ENCODE peak calls at places on chromosomes 11 and 22, in seven cellular contexts. M, A, N, G, F, Y and C are unnamed samples. For H3K9me3, the result is how much of the 10 kb centered on the place peaks cover.

GRCh38 chr22:20261848-20262581 is 6.1 kb downstream of the RTN4R start:
- DNase-seq in M (no peak), A (no peak), N (no peak), G (no peak), F (no peak), Y (no peak), C (no peak)

GRCh38 chr11:57174656-57175055 is 7.1 kb upstream of the LRRC55 start:
- DNase-seq in M (no peak), A (no peak), N (no peak), G (no peak), F (no peak), Y (no peak), C (no peak)

GRCh38 chr11:13694115-13694514 is 25.6 kb downstream of the FAR1 start:
- DNase-seq in M (no peak), A (no peak), N (no peak), G (no peak), F (no peak), Y (no peak), C (no peak)

GRCh38 chr22:49871482-49871881 is 17.8 kb downstream of the ZBED4 start:
- DNase-seq in M (no peak), A (no peak), N (peak), G (no peak), F (no peak), Y (no peak), C (no peak)

GRCh38 chr22:24725736-24726135 is 48.8 kb downstream of the PIWIL3 start:
- DNase-seq in M (no peak), A (no peak), N (no peak), G (no peak), F (no peak), Y (no peak), C (no peak)

GRCh38 chr11:126718319-126718718 is 282.3 kb downstream of the KIRREL3 start:
- DNase-seq in M (no peak), A (peak), N (no peak), G (no peak), F (no peak), Y (no peak), C (no peak)

GRCh38 chr11:12547953-12548650 is 126.1 kb upstream of the TEAD1 start:
- DNase-seq in M (no peak), A (no peak), N (no peak), G (no peak), F (no peak), Y (no peak), C (no peak)

GRCh38 chr11:2779981-2780849 is 80.4 kb upstream of the KCNQ1OT1 start:
- DNase-seq in M (peak), A (no peak), N (peak), G (peak), F (peak), Y (peak), C (peak)

GRCh38 chr11:68049509-68050370 is 10.9 kb downstream of the TCIRG1 start:
- DNase-seq in M (peak), A (no peak), N (no peak), G (no peak), F (no peak), Y (no peak), C (no peak)

GRCh38 chr11:104051806-104052205 is 15.4 kb downstream of the DDI1 start:
- DNase-seq in M (no peak), A (peak), N (no peak), G (no peak), F (no peak), Y (no peak), C (no peak)

GRCh38 chr11:46865340-46865739 is 19.3 kb upstream of the CKAP5 start:
- DNase-seq in M (no peak), A (peak), N (peak), G (no peak), F (no peak), Y (no peak), C (no peak)

GRCh38 chr22:19510919-19511341 is 13.3 kb downstream of the CLDN5 start:
- DNase-seq in M (no peak), A (no peak), N (no peak), G (no peak), F (no peak), Y (no peak), C (no peak)

GRCh38 chr11:72040497-72041363 is 39.6 kb downstream of the NUMA1 start:
- DNase-seq in M (peak), A (peak), N (peak), G (peak), F (peak), Y (peak), C (peak)

GRCh38 chr22:45912910-45913309 is 64.1 kb downstream of the WNT7B start:
- DNase-seq in M (no peak), A (no peak), N (no peak), G (no peak), F (no peak), Y (peak), C (no peak)

GRCh38 chr11:111105566-111105965 is 140.0 kb upstream of the POU2AF2 start:
- DNase-seq in M (no peak), A (peak), N (no peak), G (no peak), F (no peak), Y (no peak), C (no peak)

GRCh38 chr22:35357883-35358621 is 22.8 kb upstream of the HMOX1 start:
- DNase-seq in M (no peak), A (peak), N (no peak), G (no peak), F (no peak), Y (no peak), C (no peak)

GRCh38 chr11:70863186-70863585 is 389.2 kb downstream of the SHANK2 start:
- DNase-seq in M (no peak), A (no peak), N (no peak), G (no peak), F (no peak), Y (no peak), C (no peak)

GRCh38 chr11:70867661-70868060 is 384.7 kb downstream of the SHANK2 start:
- DNase-seq in M (no peak), A (no peak), N (no peak), G (no peak), F (no peak), Y (no peak), C (no peak)

GRCh38 chr11:70866834-70867233 is 385.5 kb downstream of the SHANK2 start:
- DNase-seq in M (no peak), A (no peak), N (no peak), G (no peak), F (no peak), Y (no peak), C (no peak)

GRCh38 chr11:70863988-70864387 is 388.4 kb downstream of the SHANK2 start:
- DNase-seq in M (no peak), A (no peak), N (no peak), G (no peak), F (no peak), Y (no peak), C (no peak)

GRCh38 chr11:70865356-70865755 is 387.0 kb downstream of the SHANK2 start:
- DNase-seq in M (no peak), A (no peak), N (no peak), G (no peak), F (no peak), Y (no peak), C (no peak)
- H3K9me3 ChIP-seq in M (under half), A (under half), N (under half), G (under half), F (under half), Y (under half), C (under half)

DNA sequence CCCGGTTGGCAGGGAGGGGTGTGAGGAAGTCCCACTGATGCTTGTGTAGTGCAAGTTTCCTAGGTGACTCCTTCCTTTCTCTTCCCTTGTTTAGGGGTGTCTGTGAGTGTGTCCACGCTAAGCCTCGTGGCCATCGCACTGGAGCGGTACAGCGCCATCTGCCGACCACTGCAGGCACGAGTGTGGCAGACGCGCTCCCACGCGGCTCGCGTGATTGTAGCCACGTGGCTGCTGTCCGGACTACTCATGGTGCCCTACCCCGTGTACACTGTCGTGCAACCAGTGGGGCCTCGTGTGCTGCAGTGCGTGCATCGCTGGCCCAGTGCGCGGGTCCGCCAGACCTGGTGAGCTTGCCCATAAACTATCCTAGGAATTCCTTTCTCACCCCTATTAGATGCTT is 10.4 kb downstream of the CCKBR start:
- DNase-seq in M (peak), A (no peak), N (peak), G (no peak), F (no peak), Y (no peak), C (no peak)
- TF ChIP-seq CTCF in M (no peak), A (no peak), N (peak), G (no peak), F (no peak), Y (no peak), C (peak)

GRCh38 chr11:17376493-17376892 is 12.0 kb downstream of the KCNJ11 start:
- DNase-seq in M (no peak), A (no peak), N (no peak), G (no peak), F (no peak), Y (no peak), C (no peak)
- H3K9me3 ChIP-seq in M (under half), A (under half), N (under half), G (under half), F (under half), Y (under half), C (under half)

DNA sequence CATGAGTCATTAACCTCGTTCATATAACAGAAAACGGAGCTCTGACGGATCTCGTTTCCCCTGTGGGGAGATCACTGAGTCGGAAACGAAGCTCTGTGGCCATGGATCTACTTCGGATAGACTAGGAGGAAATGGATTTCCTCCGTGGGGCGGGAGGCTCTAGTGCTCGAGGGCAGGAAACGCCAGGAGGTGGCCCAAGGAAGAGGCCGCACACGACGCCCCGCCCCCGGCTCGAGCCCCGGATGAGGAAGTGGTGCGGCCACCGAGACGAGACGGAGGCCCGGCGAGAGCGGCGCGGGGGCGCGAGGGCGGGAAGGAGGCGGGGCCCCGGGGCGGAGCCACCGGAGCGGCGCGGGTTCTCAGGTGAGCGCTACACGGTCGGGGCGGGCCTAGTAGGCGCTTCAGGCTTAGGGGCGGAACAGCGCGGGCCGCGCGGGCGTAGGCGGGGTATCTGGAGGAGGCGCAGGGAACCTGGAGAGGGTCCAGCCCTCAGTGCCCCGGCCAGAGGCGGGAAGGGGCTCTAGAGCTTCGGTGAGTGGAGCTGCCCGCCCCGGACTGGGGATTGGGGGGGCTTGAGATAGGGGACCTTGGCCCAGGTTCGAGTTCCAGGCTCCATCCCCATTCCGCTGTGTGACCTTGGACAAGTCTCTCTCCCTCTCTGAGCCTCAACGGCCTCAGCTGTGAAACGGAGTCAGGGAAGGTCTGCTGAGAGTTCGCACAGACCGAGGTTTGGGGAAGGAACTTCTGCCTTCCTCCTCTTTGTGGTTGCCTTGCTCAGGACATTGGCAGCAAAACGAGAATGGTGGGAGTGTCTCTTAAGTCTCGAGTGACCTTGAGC is at the start of gene DEPDC5:
- DNase-seq in M (peak), A (peak), N (peak), G (peak), F (peak), Y (peak), C (peak)
- TF ChIP-seq CTCF in M (no peak), A (peak), N (no peak), G (no peak), F (no peak), Y (no peak), C (no peak)

DNA sequence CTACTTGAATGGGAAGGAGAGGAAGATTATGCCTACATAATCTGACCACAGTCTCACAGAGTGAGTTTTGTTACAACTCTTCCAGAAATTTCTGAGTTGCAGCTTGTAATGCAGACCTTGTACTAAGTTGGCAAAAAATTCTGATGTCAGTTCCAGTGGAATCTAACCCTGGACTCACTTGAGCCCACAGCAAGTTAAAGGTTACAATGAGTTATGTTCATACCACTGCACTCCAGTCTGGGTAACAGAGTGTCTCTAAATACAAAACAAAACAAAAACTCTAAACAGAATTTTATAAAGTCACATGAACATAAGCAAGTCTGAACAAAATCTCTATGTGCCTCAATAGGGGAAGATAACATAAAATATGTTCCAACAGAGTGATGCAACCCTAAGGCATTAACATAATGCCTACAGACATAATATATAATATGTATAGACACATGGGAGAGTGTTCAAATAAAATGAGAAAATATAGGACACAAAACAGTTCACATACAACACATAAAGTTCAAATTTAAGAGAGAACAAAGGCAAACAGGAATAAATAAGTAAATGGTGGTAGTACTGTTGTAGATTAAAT is 1.1 kb downstream of the GLYAT start:
- DNase-seq in M (no peak), A (no peak), N (no peak), G (no peak), F (no peak), Y (no peak), C (no peak)
- H3K9me3 ChIP-seq in M (under half), A (under half), N (under half), G (under half), F (under half), Y (under half), C (under half)

GRCh38 chr11:597166-597725 is 18.5 kb downstream of the IRF7 start:
- DNase-seq in M (no peak), A (no peak), N (no peak), G (no peak), F (no peak), Y (no peak), C (no peak)
- TF ChIP-seq CTCF in M (no peak), A (no peak), N (no peak), G (no peak), F (no peak), Y (no peak), C (no peak)

GRCh38 chr22:47204002-47204979 is 441.8 kb downstream of the TBC1D22A start:
- DNase-seq in M (peak), A (no peak), N (peak), G (no peak), F (no peak), Y (no peak), C (no peak)
- H3K9me3 ChIP-seq in M (under half), A (under half), N (under half), G (under half), F (under half), Y (under half), C (under half)